ENCODE peak calls at places on chromosomes 16 and 17, in four cellular contexts. J is fibroblast of mammary gland, G is thoracic aorta, O is ascending aorta. V is an unnamed sample.

GRCh38 chr16:72468582-72468981 is 296.6 kb upstream of the PMFBP1 start:
- DNase-seq in G (no peak), O (no peak), J (peak), V (peak)

GRCh38 chr17:76404256-76404655 is 19.8 kb downstream of the SPHK1 start:
- DNase-seq in G (no peak), O (no peak), J (no peak), V (no peak)

GRCh38 chr17:77425791-77426641 is 285.2 kb downstream of the SEC14L1 start:
- DNase-seq in J (peak), O (no peak), G (no peak), V (peak)

GRCh38 chr17:48561894-48562810 is 16.0 kb downstream of the HOXB4 start:
- DNase-seq in G (no peak), O (no peak), J (no peak), V (no peak)

GRCh38 chr16:78235168-78235800 is 135.8 kb downstream of the WWOX start:
- DNase-seq in J (peak), G (peak), O (peak), V (peak)

GRCh38 chr16:5820472-5820871 is 722.9 kb upstream of the EEF2KMT start:
- DNase-seq in J (no peak), O (no peak), G (no peak), V (no peak)

GRCh38 chr16:4213721-4214120 is 28.2 kb downstream of the SRL start:
- DNase-seq in O (no peak), G (no peak), J (peak), V (peak)

GRCh38 chr17:5381542-5381941 is 37.9 kb downstream of the NUP88 start:
- DNase-seq in G (no peak), O (no peak), J (peak), V (peak)

GRCh38 chr17:57714660-57715059 is 30.4 kb downstream of the CCDC182 start:
- DNase-seq in J (no peak), O (peak), G (no peak), V (no peak)

GRCh38 chr17:78409191-78409621 is 30.8 kb downstream of the PGS1 start:
- DNase-seq in J (no peak), O (no peak), G (no peak), V (no peak)

GRCh38 chr17:29929006-29929543 is 953 bp downstream of the SSH2 start:
- DNase-seq in O (no peak), G (no peak), J (peak), V (peak)

GRCh38 chr16:27403601-27403992 is 1.6 kb downstream of the IL21R start:
- DNase-seq in G (no peak), O (no peak), J (no peak), V (no peak)

GRCh38 chr16:86306046-86306644 is 204.2 kb upstream of the FOXF1 start:
- DNase-seq in G (no peak), O (no peak), J (peak), V (peak)

GRCh38 chr17:17942846-17943245 is 29.4 kb downstream of the TOM1L2 start:
- DNase-seq in J (peak), O (no peak), G (no peak), V (peak)

GRCh38 chr17:1470071-1470773 is 14.2 kb upstream of the CRK start:
- DNase-seq in G (no peak), J (no peak), O (no peak), V (no peak)

GRCh38 chr17:17710728-17711541 is 29.7 kb downstream of the RAI1 start:
- DNase-seq in G (peak), J (peak), O (peak), V (peak)

GRCh38 chr16:2748757-2749455 is 3.5 kb upstream of the SRRM2 start:
- DNase-seq in G (no peak), J (no peak), O (no peak), V (no peak)

GRCh38 chr17:16212793-16213192 is 2.5 kb downstream of the NCOR1 start:
- DNase-seq in G (no peak), O (no peak), J (no peak), V (no peak)

GRCh38 chr16:84826558-84826941 is 6.8 kb downstream of the CRISPLD2 start:
- DNase-seq in O (no peak), G (no peak), J (peak), V (peak)

GRCh38 chr17:42873321-42873720 is 22.3 kb downstream of the AOC3 start:
- DNase-seq in J (no peak), O (no peak), G (no peak), V (no peak)

GRCh38 chr17:57629470-57629869 is 115.6 kb downstream of the CCDC182 start:
- DNase-seq in O (no peak), G (no peak), J (no peak), V (no peak)

GRCh38 chr17:59669411-59669810 is 37.8 kb downstream of the PTRH2 start:
- DNase-seq in J (no peak), G (no peak), O (no peak), V (no peak)

GRCh38 chr17:57551321-57552079 is 193.6 kb downstream of the CCDC182 start:
- DNase-seq in O (no peak), J (no peak), G (no peak), V (no peak)

GRCh38 chr17:1769826-1770477 is 8.1 kb downstream of the SERPINF1 start:
- DNase-seq in G (no peak), O (no peak), J (no peak), V (peak)

DNA sequence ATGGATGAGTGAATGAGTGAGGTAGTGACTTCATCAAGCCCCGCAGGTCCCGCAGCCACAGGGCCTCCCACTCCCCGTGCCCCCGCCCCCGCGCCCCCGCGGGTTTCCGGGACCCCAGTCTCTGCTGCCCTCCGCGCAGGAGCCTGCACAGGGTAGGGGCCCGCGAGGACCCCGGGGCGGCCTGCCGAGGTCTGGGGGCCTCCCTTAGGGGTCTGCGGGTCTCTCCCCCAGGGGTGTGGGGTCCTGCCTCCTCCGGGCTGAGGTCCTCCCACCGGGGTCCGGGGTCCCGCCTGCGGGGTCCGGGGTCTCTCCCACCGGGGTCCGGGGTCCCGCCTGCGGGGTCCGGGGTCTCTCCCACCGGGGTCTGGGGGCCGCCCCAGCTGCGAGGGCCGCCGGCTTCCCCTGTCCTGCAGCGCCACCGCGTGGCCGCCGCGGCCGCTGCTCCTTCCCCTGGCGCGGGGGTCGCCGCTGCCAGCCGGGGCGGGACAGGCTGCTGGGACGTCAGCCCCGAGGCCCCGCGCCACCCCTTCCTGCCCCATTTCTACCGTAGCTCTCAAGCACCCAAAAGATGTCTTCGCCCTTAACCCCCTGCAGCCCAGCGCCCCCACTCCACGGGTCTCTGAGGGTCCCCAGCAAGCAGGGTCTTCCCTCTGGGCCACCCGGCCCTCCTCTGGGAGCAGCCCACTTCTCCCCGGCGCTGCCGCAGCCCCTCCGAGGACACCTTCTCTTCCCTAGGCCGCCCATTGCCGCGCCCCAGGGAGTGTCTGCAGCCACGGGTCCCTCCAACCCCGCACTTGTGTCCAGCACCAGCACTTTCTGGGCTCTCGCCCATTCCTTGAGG is 10.4 kb upstream of the CHMP6 start:
- DNase-seq in J (no peak), G (no peak), O (no peak), V (no peak)
- H3K4me3 ChIP-seq in J (no peak), G (peak), O (no peak), V (no peak)

DNA sequence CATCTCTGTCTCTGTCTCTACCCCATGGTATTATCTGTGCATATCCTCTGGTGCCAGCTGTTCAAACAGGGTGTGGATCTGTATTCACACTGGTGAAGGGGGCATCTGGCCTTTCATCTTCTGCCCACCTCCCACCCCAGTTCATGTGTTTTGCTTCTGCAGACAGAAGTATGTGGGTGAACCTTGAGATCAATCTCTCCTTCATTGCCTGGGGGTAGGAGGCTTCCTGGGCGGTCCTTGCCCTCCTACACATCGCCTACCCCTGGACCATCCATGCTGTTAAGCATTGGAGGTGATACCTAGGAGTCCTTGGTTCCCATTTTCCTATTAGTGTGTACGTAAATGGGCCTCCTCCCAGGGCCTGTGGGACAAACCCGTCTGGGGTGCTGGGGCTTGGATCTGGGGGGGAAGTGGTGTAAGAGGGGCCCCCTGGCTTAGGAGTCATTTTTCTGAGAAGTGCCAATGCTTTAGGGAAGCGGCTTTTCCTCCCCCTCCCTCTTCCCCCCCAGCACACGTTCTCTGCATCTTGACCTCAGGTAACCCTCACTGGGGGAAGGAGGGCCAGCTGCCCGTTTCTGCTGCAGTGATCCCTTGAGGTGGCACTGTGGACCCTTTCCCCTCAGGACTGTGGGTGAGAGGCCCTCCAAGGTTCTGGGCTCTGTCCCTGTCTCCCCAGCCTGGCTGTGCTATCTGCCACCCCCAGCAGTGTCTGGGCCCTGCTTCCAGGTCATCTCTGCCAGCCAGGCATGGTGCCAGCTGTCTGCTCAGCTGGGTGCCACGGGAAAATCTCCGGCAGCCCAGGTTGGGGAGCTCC is 21.2 kb downstream of the RARA start:
- DNase-seq in G (no peak), J (no peak), O (peak), V (no peak)
- TF ChIP-seq CTCF in G (no peak), J (no peak), O (no peak), V (no peak)

DNA sequence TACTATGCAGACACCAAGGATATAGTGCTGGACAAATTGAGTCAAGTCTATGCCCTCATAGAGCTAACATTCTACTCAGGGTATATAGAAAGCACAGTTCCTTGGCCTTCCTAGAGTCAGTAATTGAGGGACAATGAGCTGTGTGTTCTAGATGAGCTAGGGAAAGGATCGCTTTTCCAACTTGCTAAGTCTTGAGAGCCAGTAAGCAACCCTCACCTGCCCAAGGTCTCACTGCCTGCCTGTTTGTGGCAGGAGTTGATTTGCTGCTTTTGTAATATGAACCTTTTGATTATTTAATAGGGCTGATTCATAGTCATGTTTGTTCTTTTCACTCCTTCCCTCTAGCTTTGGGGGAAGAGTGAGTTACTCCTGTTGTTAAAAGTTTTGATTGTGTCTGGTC is 6.5 kb downstream of the DDX42 start:
- DNase-seq in O (no peak), J (peak), G (no peak), V (peak)
- H3K4me3 ChIP-seq in O (no peak), J (no peak), G (no peak), V (no peak)

GRCh38 chr17:34853916-34854315 is 107.3 kb downstream of the CCT6B start:
- DNase-seq in O (no peak), J (no peak), G (no peak), V (no peak)

GRCh38 chr17:34850023-34850422 is 111.2 kb downstream of the CCT6B start:
- DNase-seq in J (peak), G (no peak), O (no peak), V (no peak)

GRCh38 chr17:34850964-34851363 is 110.3 kb downstream of the CCT6B start:
- DNase-seq in G (no peak), O (no peak), J (no peak), V (no peak)

GRCh38 chr17:34852141-34852540 is 109.1 kb downstream of the CCT6B start:
- DNase-seq in J (no peak), O (no peak), G (no peak), V (no peak)

DNA sequence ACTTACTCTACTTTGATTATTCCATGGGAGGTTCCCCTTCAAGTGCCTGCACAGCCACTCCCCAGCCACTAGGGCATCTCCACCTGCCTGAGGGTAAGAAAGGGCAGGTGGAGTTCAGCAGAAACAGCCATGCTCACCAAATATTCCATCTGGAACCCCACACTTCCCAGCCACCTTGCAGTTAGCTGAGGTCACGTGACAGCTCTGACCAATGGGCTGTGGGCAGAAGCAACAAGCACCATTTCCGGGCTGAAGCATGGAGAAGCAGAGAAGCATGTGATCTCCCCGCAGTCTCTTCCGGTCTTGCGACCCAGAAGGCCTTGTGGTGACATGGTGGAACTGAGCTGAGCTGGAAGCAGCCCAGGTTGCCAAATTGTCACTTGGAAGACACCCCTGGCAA is 108.6 kb downstream of the CCT6B start:
- DNase-seq in G (no peak), O (no peak), J (no peak), V (no peak)
- TF ChIP-seq CTCF in G (no peak), O (no peak), J (no peak), V (no peak)

GRCh38 chr17:44218344-44219125 is 940 bp downstream of the UBTF start:
- DNase-seq in J (peak), G (no peak), O (peak), V (peak)
- H3K4me3 ChIP-seq in J (peak), G (peak), O (peak), V (peak)

DNA sequence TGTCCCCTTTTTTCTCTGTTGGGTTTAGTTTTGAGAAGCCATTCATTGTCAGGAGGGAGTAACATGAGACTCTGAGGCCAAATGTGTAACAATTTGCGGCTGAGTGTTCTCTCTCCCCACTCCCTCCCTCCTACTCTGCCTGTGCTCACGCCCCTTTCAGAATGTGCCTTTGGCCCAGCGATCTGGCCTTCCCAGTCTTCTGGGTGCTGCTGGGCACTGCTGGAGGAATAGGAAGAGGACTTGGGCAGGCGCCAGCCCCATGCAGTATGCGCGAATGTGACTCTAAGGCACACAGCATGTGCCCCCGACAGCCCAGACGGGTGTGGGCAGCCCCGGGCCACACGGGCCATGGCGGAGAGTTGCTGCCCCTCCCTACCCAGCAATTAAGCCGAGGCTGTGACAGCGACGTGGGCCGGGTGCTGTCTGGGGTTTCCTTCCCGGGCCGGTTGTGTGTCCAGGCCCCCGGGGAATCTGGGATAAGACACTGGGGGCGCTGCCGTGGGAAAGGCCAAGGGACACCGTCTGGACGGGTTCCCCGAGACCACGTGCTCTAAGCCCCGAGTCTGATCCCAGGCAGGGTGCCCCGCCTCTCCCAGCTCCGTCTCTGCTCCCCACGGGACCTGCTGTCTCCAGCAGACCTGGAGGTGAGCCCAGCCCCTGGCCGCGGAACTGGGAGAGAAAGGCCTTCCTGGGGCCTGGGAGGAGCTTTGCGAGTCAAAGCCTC is 92.4 kb downstream of the IRX3 start:
- DNase-seq in J (peak), O (peak), G (peak), V (peak)
- TF ChIP-seq CTCF in J (no peak), O (no peak), G (no peak), V (no peak)

DNA sequence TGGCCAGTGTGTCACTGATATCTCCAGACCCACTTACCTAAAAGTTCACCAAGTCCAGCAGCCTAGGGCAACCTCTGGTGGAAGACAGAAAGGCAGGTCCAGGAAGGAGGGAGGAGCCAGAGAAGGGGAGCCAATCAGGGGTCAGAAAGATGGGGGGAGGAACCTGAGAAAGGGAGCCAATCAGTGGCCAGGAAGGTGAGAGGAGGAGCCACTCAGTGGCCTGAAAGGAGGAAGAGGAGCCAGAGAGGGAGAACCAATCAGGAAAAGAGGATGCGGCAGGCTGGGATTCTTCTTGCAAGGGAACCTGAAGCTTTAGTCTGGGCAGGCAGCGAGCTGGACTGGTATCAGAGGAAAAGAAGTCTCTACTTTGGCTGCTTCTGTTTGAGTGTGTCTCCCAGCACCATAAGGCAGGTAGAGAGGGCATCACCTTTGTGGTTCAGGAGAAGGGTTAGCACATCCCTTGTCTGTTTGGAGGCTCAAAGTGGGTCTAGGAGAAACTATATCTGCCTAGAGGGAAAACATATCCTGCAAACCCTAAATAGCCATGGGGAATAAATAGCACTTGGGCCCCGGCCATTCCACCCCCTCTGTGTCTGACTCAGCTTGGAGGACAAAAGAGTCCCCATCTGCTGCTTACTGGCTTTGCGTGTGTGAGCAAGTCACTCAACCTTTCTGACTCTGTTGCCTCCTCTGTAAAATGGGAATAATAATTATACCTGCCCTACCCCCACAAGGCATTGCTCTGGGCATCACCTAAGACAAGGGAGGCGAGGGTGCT is 43.4 kb upstream of the CRHR1 start:
- DNase-seq in G (no peak), J (peak), O (no peak), V (peak)
- H3K4me3 ChIP-seq in G (no peak), J (no peak), O (no peak), V (no peak)